ENCODE peak calls at places on chromosomes 3 and 15, in six cellular contexts. H is psoas muscle; J is mesendoderm; A is CD8-positive, alpha-beta memory T cell; E is tibial nerve; M is naive thymus-derived CD4-positive, alpha-beta T cell. K is an unnamed sample. For H3K4me1, the result is how much of the 10 kb centered on the place peaks cover.

GRCh38 chr15:31300208-31300661 is 26.4 kb upstream of the KLF13 start:
- DNase-seq in A (no peak), E (no peak), J (no peak), M (no peak), H (peak), K (no peak)

GRCh38 chr15:47577476-47577875 is 139.8 kb upstream of the SEMA6D start:
- DNase-seq in E (no peak), H (no peak), A (no peak), M (no peak), J (no peak), K (no peak)

GRCh38 chr15:42548258-42549051 is at the start of the genes HAUS2 and LRRC57:
- DNase-seq in H (peak), A (peak), J (peak), M (peak), E (peak), K (peak)

GRCh38 chr3:15647629-15648167 is 46.2 kb downstream of the BTD start:
- DNase-seq in E (no peak), A (peak), J (no peak), H (no peak), M (peak), K (peak)

GRCh38 chr15:63780969-63781368 is 52.8 kb downstream of the HERC1 start:
- DNase-seq in M (no peak), H (no peak), J (no peak), A (no peak), E (no peak), K (no peak)

GRCh38 chr3:161401389-161401788 is 30.1 kb upstream of the SPTSSB start:
- DNase-seq in A (no peak), J (no peak), M (no peak), H (no peak), E (no peak), K (no peak)

GRCh38 chr15:94522125-94522524 is 290.8 kb downstream of the MCTP2 start:
- DNase-seq in E (no peak), A (no peak), J (no peak), M (no peak), H (no peak), K (no peak)

GRCh38 chr3:149016669-149017541 is 25.6 kb downstream of the GYG1 start:
- DNase-seq in J (no peak), H (no peak), A (no peak), M (no peak), E (no peak), K (no peak)

GRCh38 chr3:98185180-98185579 is 18.7 kb downstream of the OR5H15 start:
- DNase-seq in H (no peak), J (peak), A (no peak), M (no peak), E (no peak), K (no peak)

GRCh38 chr3:90040554-90040953 is 933.1 kb downstream of the EPHA3 start:
- DNase-seq in A (no peak), J (no peak), E (no peak), H (no peak), M (no peak), K (no peak)

GRCh38 chr3:98172621-98173020 is 6.1 kb downstream of the OR5H15 start:
- DNase-seq in E (no peak), A (no peak), H (no peak), M (no peak), J (no peak), K (no peak)

GRCh38 chr15:35975941-35976340 is 430.0 kb upstream of the DPH6 start:
- DNase-seq in M (no peak), A (no peak), E (no peak), H (no peak), J (no peak), K (no peak)

DNA sequence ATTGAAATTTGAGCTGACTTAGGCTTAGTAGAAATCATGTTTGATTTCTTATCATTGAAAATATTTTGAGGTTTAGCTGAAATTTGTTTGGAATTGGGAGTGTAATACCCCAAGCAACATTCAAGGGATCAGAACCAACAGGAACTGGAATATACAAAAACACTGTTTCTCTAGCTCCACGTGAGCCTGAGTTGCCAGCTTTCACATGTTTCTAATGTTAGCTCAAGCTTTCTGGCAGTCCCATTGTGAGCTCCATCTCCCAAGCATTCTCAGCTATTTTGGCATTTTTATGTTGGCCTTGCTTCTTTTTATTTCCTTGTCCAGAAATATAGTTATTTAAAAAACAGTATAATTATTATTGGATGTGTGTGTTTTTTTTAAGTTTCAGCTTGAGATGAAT is 427.1 kb upstream of the DPH6 start:
- DNase-seq in H (no peak), A (no peak), J (no peak), E (no peak), M (no peak), K (no peak)
- H3K4me3 ChIP-seq in H (no peak), A (no peak), J (no peak), E (no peak), M (no peak), K (no peak)

DNA sequence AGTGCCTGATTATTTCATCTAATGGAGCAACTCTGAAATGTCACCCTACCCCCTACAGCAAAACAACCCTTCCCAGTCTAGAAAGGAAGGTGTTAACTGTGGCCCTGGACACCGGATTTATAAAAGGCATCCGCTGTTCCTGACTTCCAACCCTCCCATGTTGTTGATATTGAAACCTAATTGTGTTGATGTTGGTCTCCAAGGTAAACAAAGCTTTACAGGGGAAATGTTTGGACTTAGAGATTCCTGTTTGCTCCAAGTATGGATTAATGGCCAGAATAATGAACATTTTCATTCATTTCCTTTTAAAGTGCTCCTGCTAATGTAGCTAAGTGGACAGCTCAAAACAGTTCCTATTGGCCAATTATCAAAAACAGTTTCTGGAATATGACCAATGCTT is 19.4 kb upstream of the LMCD1 start:
- DNase-seq in M (no peak), A (no peak), J (no peak), E (no peak), H (no peak), K (no peak)
- H3K27ac ChIP-seq in M (no peak), A (no peak), J (peak), E (no peak), H (peak), K (no peak)

GRCh38 chr3:172102123-172102882 is 62.9 kb downstream of the FNDC3B start:
- DNase-seq in H (no peak), M (peak), J (no peak), E (no peak), A (peak), K (peak)

GRCh38 chr3:172102883-172103310 is 63.5 kb downstream of the FNDC3B start:
- DNase-seq in H (no peak), E (no peak), J (no peak), A (no peak), M (no peak), K (no peak)

GRCh38 chr3:172103724-172104123 is 64.3 kb downstream of the FNDC3B start:
- DNase-seq in J (no peak), H (no peak), M (no peak), E (no peak), A (no peak), K (no peak)

GRCh38 chr3:172106037-172106559 is 66.7 kb downstream of the FNDC3B start:
- DNase-seq in J (no peak), H (no peak), A (no peak), E (no peak), M (no peak), K (no peak)

DNA sequence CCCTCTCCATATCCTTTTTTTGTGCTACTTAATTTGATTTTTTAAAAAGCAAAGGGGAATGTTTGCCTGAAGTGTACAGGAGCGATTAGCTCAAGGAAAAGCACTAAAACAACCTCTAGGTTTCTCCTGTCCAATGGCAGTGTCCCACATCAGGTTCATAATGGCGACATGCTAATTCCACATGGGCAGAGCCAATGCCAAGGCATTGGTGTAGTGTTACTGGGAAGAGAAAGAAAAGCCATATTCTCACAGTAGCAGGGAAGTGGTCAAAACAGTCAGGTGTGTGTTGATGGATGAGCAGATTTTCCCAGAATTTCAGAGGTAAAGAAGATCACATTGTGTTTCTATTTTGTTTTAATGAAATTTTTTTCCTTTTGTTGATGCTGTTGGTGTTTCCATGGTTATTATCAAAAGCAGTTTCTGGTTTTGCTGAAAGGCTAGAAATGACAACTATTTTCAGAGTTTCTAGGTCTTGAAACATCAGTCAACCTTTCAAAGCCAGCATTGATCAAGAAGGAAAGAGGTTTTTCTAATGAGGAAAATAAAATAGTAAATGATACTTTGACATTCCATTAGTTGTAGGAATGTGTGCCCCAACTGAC is 65.2 kb downstream of the FNDC3B start:
- DNase-seq in A (no peak), J (peak), E (no peak), H (no peak), M (no peak), K (no peak)
- H3K4me1 ChIP-seq in A (half or more), J (under half), E (under half), H (half or more), M (under half), K (half or more)

DNA sequence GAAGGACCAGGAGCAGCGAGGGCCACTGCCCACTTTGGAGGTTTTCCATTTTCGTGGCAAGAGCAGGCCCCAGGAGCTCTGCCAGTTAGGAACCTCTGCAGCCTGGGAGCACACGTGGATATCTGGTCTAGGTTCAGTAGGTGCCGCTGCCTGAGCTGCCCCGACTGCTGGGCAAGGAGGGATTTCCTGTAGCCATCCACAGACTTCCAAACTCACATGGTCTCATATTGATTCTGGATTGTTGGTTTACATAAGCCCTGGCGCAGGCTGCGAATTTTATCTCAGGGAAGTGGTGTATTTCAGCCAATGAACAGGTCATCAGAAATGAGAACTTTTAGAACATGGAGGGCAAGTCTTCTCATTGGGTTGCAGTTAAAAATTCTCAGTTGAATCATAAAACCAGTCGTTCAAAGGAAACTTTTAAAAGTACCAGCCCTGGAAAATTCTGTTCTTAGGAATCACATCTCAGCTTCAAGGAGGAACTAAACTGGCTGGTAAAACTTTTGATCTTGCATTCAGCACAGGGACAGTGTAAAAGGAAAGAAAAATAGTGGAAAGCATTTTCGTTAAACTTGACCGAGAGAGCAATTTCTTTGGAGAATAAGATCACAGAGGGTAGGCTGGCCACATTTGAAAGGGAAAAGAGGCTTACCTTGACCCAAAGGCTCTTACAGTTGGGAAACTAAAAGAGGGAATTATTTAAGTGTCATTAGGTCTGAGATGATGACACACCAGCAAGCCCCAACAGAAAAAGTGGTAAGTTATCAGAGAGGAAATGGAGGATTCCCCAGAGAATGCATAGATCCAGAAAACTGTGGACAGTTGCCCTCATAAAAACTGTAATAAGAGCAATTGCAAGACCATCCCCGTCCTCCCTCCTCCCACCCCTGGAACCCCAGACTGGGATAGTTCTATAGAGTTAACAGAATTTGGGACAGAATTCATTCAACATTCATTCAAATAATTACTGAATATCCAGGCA is 6.4 kb upstream of the RTP3 start:
- DNase-seq in J (no peak), M (no peak), E (no peak), A (no peak), H (no peak), K (no peak)
- H3K4me3 ChIP-seq in J (no peak), M (no peak), E (no peak), A (no peak), H (no peak), K (no peak)

GRCh38 chr15:51739056-51739455 is 1.6 kb upstream of the LYSMD2 start:
- DNase-seq in J (no peak), A (no peak), M (no peak), H (no peak), E (no peak), K (no peak)
- H3K27ac ChIP-seq in J (no peak), A (no peak), M (peak), H (no peak), E (no peak), K (no peak)

DNA sequence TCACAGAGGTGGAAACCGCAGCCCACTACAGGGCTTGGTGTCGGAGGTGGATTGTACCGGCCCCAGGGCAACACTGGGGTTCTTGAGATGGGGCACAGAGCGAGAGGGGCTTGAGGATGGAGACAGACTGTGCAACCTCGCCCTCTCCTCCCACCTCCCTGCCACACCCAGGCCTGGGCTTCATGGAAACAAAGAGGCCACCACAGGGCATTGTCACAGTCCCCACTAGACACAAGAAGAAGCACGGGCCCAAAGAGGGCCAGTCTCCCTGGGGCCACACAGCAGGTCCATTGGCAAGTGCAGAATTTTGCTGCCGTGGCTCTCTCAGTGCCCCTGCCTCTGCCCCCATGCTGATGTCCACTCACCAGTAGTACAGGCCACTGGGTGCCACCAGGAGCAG is 4.1 kb upstream of the CALML4 start:
- DNase-seq in A (no peak), E (no peak), M (no peak), J (no peak), H (no peak), K (no peak)
- H3K4me1 ChIP-seq in A (under half), E (under half), M (under half), J (under half), H (under half), K (under half)

DNA sequence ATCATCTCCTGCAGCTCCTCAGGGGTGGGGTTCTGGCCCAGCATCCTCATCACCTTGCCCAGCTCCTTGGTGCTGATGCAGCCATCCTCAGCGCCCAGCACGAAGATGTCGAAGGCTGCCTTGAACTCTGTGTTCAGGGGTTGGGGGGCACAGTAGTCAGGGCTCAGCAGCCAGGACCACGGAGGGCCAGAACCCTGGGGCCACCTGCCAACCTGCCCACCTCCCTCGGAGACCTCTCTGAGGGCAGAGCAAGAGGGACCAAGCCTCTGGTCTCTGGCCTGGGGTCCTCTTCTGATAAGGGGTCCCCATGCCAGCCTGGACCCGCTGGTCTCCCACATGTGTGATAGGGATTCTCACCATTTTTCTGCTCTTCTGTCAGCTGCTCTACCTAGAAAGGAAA is 1.7 kb downstream of the TNNC1 start:
- DNase-seq in A (no peak), M (no peak), H (no peak), E (no peak), J (no peak), K (no peak)
- H3K4me3 ChIP-seq in A (no peak), M (no peak), H (peak), E (no peak), J (no peak), K (no peak)

DNA sequence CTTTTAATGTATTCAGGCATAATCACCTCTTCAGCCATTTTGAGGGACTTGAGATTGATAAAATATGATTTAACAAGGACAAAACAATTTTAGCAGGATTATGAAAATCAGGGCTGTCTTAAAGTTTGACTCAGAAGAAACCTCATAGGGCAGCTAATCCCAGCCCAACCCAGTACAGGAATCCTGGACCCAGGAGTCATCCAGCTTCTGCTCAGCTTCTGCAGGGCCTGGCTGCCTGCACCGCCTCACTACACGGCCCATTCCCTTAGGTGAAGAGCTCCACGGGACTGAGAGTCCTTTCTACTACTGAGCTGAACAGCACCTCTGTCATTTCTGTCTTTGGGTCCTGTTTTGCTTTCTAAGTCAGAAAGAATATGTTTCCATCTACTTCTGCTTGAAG is 37.5 kb downstream of the ARHGAP31 start:
- DNase-seq in J (no peak), E (no peak), A (no peak), M (no peak), H (no peak), K (no peak)
- H3K27ac ChIP-seq in J (no peak), E (peak), A (no peak), M (no peak), H (no peak), K (no peak)

DNA sequence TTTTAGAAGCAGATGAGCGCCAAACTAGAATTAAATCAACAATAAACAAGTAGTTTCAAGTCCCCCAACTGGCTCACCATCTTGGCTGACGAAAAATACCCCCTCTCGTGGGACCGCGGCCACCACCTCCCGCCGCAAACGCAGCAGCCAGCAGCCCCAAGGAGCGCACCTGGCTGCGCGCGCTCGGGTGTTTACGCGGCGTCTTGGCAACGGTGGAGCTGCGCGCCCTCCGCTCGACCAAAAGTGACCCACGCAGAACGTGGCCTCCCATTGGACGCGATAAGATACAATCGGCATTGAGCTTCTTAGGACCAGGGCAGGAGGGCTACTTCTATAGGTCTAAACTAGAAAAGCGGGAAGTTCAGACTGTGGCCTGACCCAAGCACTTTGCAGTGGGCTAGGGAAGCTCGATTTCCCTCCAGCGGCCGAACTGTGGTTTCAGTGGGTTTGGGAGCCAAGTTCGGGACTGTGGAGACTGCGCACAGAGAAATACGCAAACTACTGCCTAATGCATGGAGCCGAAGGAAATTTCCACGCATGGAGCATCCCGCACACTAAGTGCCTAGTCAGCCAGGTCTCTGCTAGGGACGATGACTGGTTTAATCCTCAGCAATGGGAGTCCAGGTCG is at the start of gene MNS1:
- DNase-seq in E (peak), H (peak), J (peak), A (peak), M (peak), K (peak)
- H3K4me1 ChIP-seq in E (under half), H (under half), J (under half), A (under half), M (under half), K (under half)

K was measured in CD4-positive, CD25-positive, alpha-beta regulatory T cell.